ENCODE peak calls at places on chromosomes 1 and 21, in five cellular contexts. W is K562, E is IMR-90, A is GM12878, M is HepG2. N is an unnamed sample.

GRCh38 chr1:15848929-15849774 is 1.6 kb downstream of the SPEN start:
- DNase-seq in E (peak), M (peak), W (peak), A (no peak), N (peak)

GRCh38 chr1:91122106-91122717 is 100.4 kb upstream of the ZNF644 start:
- DNase-seq in E (no peak), W (no peak), M (no peak), A (no peak), N (no peak)

GRCh38 chr1:205507896-205508714 is 3.6 kb downstream of the CDK18 start:
- DNase-seq in A (no peak), W (no peak), E (no peak), M (no peak), N (no peak)

GRCh38 chr1:185674201-185674600 is 60.0 kb upstream of the HMCN1 start:
- DNase-seq in W (no peak), M (peak), E (no peak), A (no peak), N (peak)

GRCh38 chr21:16535100-16535418 is 805.3 kb downstream of the USP25 start:
- DNase-seq in W (no peak), M (no peak), A (no peak), E (peak), N (no peak)

GRCh38 chr1:91138959-91139358 is 117.1 kb upstream of the ZNF644 start:
- DNase-seq in A (no peak), E (no peak), W (no peak), M (no peak), N (no peak)

GRCh38 chr1:240705584-240705983 is 93.6 kb upstream of the GREM2 start:
- DNase-seq in M (no peak), E (peak), W (no peak), A (no peak), N (no peak)

GRCh38 chr1:87329051-87329755 is 523 bp downstream of the LMO4 start:
- DNase-seq in W (peak), A (no peak), M (peak), E (peak), N (peak)

GRCh38 chr1:232789660-232790059 is 15.6 kb upstream of the MAP10 start:
- DNase-seq in E (no peak), A (no peak), W (no peak), M (no peak), N (no peak)

GRCh38 chr1:208434008-208434407 is 189.8 kb upstream of the PLXNA2 start:
- DNase-seq in W (no peak), E (no peak), M (no peak), A (no peak), N (no peak)

GRCh38 chr1:15702722-15703550 is 18.8 kb downstream of the PLEKHM2 start:
- DNase-seq in W (peak), A (no peak), E (peak), M (no peak), N (no peak)

GRCh38 chr21:29145354-29145782 is 14.9 kb downstream of the MAP3K7CL start:
- DNase-seq in M (peak), W (peak), E (peak), A (no peak), N (peak)

GRCh38 chr1:153768316-153769126 is 6.7 kb upstream of the SLC27A3 start:
- DNase-seq in A (no peak), E (no peak), W (no peak), M (peak), N (no peak)
- H3K4me3 ChIP-seq in A (no peak), E (no peak), W (no peak), M (no peak), N (no peak)

GRCh38 chr1:147600119-147601111 is 59.1 kb downstream of the BCL9 start:
- DNase-seq in E (peak), W (peak), A (no peak), M (peak), N (peak)
- TF ChIP-seq BHLHE40 in E (no peak), W (no peak), A (no peak), M (no peak), N (no peak)

DNA sequence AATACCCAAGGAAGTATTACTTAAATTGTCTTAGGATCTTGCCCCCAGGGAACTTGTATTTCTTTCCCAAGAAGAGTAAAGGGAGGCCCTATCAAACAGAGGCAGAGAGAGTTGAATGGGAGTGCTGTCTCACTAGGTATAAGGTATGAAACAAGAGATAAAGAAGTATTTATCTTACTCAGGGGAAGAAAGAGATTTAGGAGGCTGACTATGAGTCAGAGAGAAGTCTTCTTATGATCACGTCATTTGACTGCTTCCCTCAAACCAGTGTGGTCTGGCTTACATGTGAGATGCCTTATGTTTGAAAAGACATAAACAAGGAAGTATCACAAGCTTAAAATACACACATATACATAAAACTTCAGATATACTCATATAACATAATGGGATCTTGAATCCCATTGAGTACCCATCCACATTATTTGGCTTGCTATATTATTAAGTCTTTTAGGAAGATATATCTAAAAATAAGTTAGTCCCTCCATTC is 29.6 kb downstream of the DUSP10 start:
- DNase-seq in E (peak), A (no peak), W (peak), M (no peak), N (peak)
- H3K4me3 ChIP-seq in E (no peak), A (no peak), W (no peak), M (no peak), N (no peak)

GRCh38 chr1:13590486-13590885 is 6.9 kb downstream of the PDPN start:
- DNase-seq in A (no peak), E (no peak), M (no peak), W (no peak), N (no peak)
- TF ChIP-seq BHLHE40 in A (no peak), E (no peak), M (no peak), W (no peak), N (no peak)

GRCh38 chr1:207397525-207397926 is 56.6 kb upstream of the CR2 start:
- DNase-seq in E (no peak), W (no peak), A (no peak), M (no peak), N (peak)

GRCh38 chr1:207388721-207389120 is 65.4 kb upstream of the CR2 start:
- DNase-seq in E (no peak), W (no peak), M (no peak), A (no peak), N (no peak)

GRCh38 chr1:207396360-207396759 is 57.8 kb upstream of the CR2 start:
- DNase-seq in W (no peak), M (no peak), A (no peak), E (no peak), N (no peak)

GRCh38 chr1:207389728-207390464 is 64.2 kb upstream of the CR2 start:
- DNase-seq in E (peak), A (no peak), M (no peak), W (no peak), N (peak)

DNA sequence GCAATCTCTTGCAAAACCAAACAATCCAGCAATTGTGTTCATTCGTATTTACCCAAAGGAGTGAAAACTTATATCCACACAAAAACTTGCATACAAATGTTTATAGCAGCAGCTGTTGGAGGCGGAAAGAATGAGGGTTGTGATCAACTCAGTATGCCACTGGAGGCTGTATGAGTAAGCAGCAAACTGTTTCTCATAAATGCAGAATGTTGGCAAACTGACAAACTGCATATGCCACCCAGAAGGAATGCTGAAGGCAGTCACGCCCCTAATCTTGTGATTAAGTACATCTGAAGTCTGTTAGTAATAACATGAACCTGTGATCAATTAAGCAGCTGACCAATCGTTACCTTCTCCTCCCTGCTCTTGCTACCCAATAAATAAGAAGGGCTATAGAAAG is 60.5 kb upstream of the CR2 start:
- DNase-seq in E (peak), W (no peak), M (no peak), A (no peak), N (peak)
- H3K4me3 ChIP-seq in E (no peak), W (no peak), M (no peak), A (no peak), N (no peak)

DNA sequence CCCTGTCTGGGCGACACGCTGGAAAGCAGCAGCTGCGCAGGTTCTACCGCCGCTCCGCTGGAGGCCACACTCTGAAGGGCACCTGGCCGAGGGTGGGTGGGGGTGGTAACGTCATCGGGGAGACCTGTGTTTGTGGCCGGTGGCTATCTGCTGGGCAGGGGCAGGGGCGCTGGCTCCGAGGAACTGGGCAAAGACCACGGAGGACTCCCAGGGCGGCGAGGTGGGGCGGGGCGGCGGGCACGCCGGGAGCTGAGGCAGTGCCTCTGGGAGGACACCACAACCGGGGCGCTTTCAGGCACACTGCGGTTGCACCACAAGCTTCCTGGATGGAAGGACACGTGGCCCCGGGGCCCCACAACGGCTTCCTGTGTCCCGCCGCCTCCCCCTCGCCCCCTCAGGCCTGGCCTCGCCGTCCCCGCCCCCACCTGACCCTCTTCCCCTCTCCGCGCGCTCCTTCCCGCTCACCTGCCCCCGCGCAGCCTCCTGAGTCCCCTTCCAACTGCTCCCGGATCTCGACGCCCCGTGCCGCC is 3.3 kb upstream of the DENND2D start:
- DNase-seq in W (no peak), M (no peak), E (no peak), A (peak), N (no peak)
- TF ChIP-seq BHLHE40 in W (no peak), M (no peak), E (no peak), A (peak), N (no peak)

N was measured in A549.